ENCODE peak calls at places on chromosomes 12 and 14, in eight cellular contexts. K is stimulated activated naive CD4-positive, alpha-beta T cell; I is bronchial epithelial cell; J is heart right ventricle; G is germinal center; O is fibroblast of the aortic adventitia; R is NCI-H1092 treated with DMSO at 0.1 percent for 48 hours; S is mucosa of descending colon. U is an unnamed sample.
A peak's percentile ranks its signal among the peaks of the same experiment; 100 is the strongest.

GRCh38 chr14:83887871-83888270 is 1642.1 kb upstream of the FLRT2 start:
- DNase-seq in K (no peak), I (no peak), J (no peak), G (no peak), O (no peak), R (no peak), S (no peak), U (no peak)

GRCh38 chr14:74257988-74258704 is 18.9 kb downstream of the VSX2 start:
- DNase-seq in K (no peak), I (no peak), J (no peak), G (no peak), O (no peak), R (no peak), S (no peak), U (no peak)

GRCh38 chr14:78950654-78951053 is 780.5 kb downstream of the NRXN3 start:
- DNase-seq in K (no peak), I (peak; percentile 58), J (no peak), G (no peak), O (peak; percentile 41), R (no peak), S (no peak), U (no peak)

GRCh38 chr12:68772714-68773113 is 26.7 kb downstream of the SLC35E3 start:
- DNase-seq in K (no peak), I (no peak), J (no peak), G (peak; percentile 74), O (no peak), R (no peak), S (no peak), U (no peak)

GRCh38 chr12:47097276-47097896 is 17.6 kb upstream of the AMIGO2 start:
- DNase-seq in K (no peak), I (peak; percentile 63), J (no peak), G (no peak), O (peak; percentile 41), R (no peak), S (no peak), U (no peak)

GRCh38 chr14:86404425-86404824 is 874.5 kb downstream of the FLRT2 start:
- DNase-seq in K (no peak), I (no peak), J (no peak), G (no peak), O (no peak), R (no peak), S (no peak), U (peak; percentile 30)

GRCh38 chr12:69254046-69254445 is 14.7 kb downstream of the CPSF6 start:
- DNase-seq in K (no peak), I (peak; percentile 63), J (no peak), G (peak; percentile 19), O (peak; percentile 65), R (peak; percentile 4), S (no peak), U (peak; percentile 55)

GRCh38 chr12:53726946-53727309 is 324 bp downstream of the CALCOCO1 start:
- DNase-seq in K (no peak), I (peak; percentile 29), J (no peak), G (no peak), O (peak; percentile 34), R (no peak), S (peak; percentile 49), U (no peak)

GRCh38 chr12:52235822-52236291 is 2.8 kb downstream of the KRT7 start:
- DNase-seq in K (no peak), I (peak; percentile 61), J (no peak), G (no peak), O (no peak), R (no peak), S (peak; percentile 50), U (no peak)

GRCh38 chr12:4290011-4290790 is 16.6 kb downstream of the CCND2 start:
- DNase-seq in K (no peak), I (no peak), J (no peak), G (no peak), O (no peak), R (no peak), S (no peak), U (no peak)

GRCh38 chr14:76305474-76305826 is 70.5 kb upstream of the ESRRB start:
- DNase-seq in K (no peak), I (no peak), J (no peak), G (no peak), O (no peak), R (no peak), S (no peak), U (no peak)

U was measured in HepG2.